ENCODE peak calls at places on chromosomes 13 and 19, in nine cellular contexts. W is H1, R is fibroblast of mammary gland, U is mucosa of descending colon, E is OCI-LY7, M is lung, Z is Peyer's patch, I is Caco-2, K is breast epithelium. Y is an unnamed sample.

GRCh38 chr13:113723400-113724015 is 35.5 kb upstream of the TMEM255B start:
- DNase-seq in K (no peak), I (no peak), U (no peak), W (no peak), M (no peak), Z (no peak), E (no peak), R (no peak), Y (no peak)

GRCh38 chr19:11092181-11092538 is 2.9 kb downstream of the LDLR start:
- DNase-seq in E (no peak), K (no peak), R (peak; percentile 67), M (no peak), Z (no peak), I (no peak), W (no peak), U (peak; percentile 30), Y (peak; percentile 75)

GRCh38 chr19:45263013-45263412 is 11.9 kb downstream of the MARK4 start:
- DNase-seq in I (no peak), E (no peak), W (no peak), M (no peak), R (no peak), K (no peak), Z (no peak), U (no peak), Y (no peak)

GRCh38 chr19:15992014-15992413 is 43.2 kb downstream of the OR10H4 start:
- DNase-seq in U (no peak), Z (no peak), E (no peak), M (no peak), K (no peak), R (no peak), I (no peak), W (no peak), Y (no peak)

GRCh38 chr13:77985866-77986636 is 67.4 kb upstream of the EDNRB start:
- DNase-seq in I (no peak), K (no peak), W (no peak), E (no peak), Z (no peak), U (no peak), M (no peak), R (no peak), Y (no peak)

GRCh38 chr19:45508931-45509691 is 1.8 kb downstream of the VASP start:
- DNase-seq in E (peak; percentile 75), W (no peak), M (peak; percentile 79), U (peak; percentile 79), R (peak; percentile 48), I (no peak), Z (peak; percentile 80), K (peak; percentile 83), Y (peak; percentile 70)

GRCh38 chr19:799076-799881 is 2.0 kb downstream of the PTBP1 start:
- DNase-seq in E (peak; percentile 33), M (no peak), R (peak; percentile 53), K (no peak), W (no peak), Z (no peak), I (no peak), U (no peak), Y (peak; percentile 67)

GRCh38 chr13:113650731-113651148 is 7.3 kb downstream of the ATP4B start:
- DNase-seq in U (no peak), W (no peak), I (peak; percentile 25), E (no peak), K (no peak), M (no peak), Z (no peak), R (no peak), Y (no peak)

GRCh38 chr13:101875091-101875490 is 422.6 kb downstream of the ITGBL1 start:
- DNase-seq in Z (no peak), M (no peak), I (no peak), U (no peak), R (no peak), K (no peak), E (no peak), W (no peak), Y (no peak)

GRCh38 chr13:31894931-31895330 is 136.6 kb upstream of the FRY start:
- DNase-seq in W (no peak), I (no peak), U (no peak), Z (no peak), R (no peak), M (no peak), K (no peak), E (no peak), Y (no peak)

GRCh38 chr13:19070398-19070735 is 111.3 kb downstream of the TUBA3C start:
- DNase-seq in W (no peak), Z (no peak), K (peak; percentile 6), E (no peak), I (no peak), M (no peak), U (no peak), R (no peak), Y (no peak)

GRCh38 chr19:12757544-12758274 is 6.1 kb downstream of the BEST2 start:
- DNase-seq in E (peak; percentile 35), K (no peak), R (peak; percentile 68), U (peak; percentile 76), I (peak; percentile 59), Z (peak; percentile 41), M (peak; percentile 51), W (peak; percentile 83), Y (peak; percentile 79)

GRCh38 chr13:21478881-21479808 is 20.0 kb upstream of the ZDHHC20 start:
- DNase-seq in R (peak; percentile 82), K (no peak), W (no peak), Z (no peak), M (peak; percentile 50), U (peak; percentile 86), E (peak; percentile 79), I (no peak), Y (peak; percentile 88)

GRCh38 chr13:51638497-51638871 is 54.2 kb downstream of the WDFY2 start:
- DNase-seq in K (no peak), M (no peak), Z (no peak), R (peak; percentile 43), I (no peak), U (no peak), E (no peak), W (no peak), Y (no peak)

GRCh38 chr13:74087304-74087703 is 46.9 kb downstream of the KLF12 start:
- DNase-seq in R (no peak), W (no peak), Z (no peak), M (no peak), I (no peak), K (no peak), U (no peak), E (no peak), Y (no peak)

GRCh38 chr13:95921485-95921884 is 131.7 kb downstream of the UGGT2 start:
- DNase-seq in E (no peak), U (no peak), M (no peak), Z (no peak), W (no peak), I (no peak), R (peak; percentile 6), K (no peak), Y (peak; percentile 17)

GRCh38 chr19:5048091-5048726 is 79.3 kb downstream of the KDM4B start:
- DNase-seq in E (peak; percentile 46), K (peak; percentile 76), Z (peak; percentile 42), U (peak; percentile 88), R (peak; percentile 75), W (peak; percentile 65), I (peak; percentile 81), M (peak; percentile 67), Y (peak; percentile 82)
- H3K4me3 ChIP-seq in E (no peak overlapping the region), K (peak overlapping the region; percentile 11), Z (no peak overlapping the region), U (no peak overlapping the region), R (peak overlapping the region; percentile 3), W (no peak overlapping the region), I (no peak overlapping the region), M (no peak overlapping the region), Y (no peak overlapping the region)

DNA sequence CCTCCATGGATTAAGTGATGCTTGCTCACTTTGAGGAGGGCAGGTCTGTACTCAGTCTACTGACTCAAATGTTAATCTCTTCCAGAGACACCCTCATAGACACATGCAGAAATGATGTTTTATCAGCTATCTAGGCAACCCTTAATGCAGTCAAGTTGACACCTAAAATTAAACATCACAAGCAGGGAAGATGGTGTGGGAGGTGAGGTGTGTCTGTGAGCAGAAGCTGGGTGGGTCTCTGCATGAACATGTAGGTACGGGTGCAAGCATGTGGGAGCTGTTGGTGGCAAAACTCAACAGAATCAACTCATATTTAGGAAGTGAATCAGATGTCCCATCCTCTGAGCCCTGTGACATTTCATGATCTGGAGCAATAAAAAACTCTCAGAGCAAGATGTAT is 249.2 kb upstream of the SGCG start:
- DNase-seq in R (no peak), Z (no peak), U (no peak), W (no peak), K (no peak), M (no peak), I (no peak), E (no peak), Y (no peak)
- H3K4me3 ChIP-seq in R (no peak overlapping the region), Z (no peak overlapping the region), U (no peak overlapping the region), W (no peak overlapping the region), K (no peak overlapping the region), M (no peak overlapping the region), I (no peak overlapping the region), E (no peak overlapping the region), Y (no peak overlapping the region)

DNA sequence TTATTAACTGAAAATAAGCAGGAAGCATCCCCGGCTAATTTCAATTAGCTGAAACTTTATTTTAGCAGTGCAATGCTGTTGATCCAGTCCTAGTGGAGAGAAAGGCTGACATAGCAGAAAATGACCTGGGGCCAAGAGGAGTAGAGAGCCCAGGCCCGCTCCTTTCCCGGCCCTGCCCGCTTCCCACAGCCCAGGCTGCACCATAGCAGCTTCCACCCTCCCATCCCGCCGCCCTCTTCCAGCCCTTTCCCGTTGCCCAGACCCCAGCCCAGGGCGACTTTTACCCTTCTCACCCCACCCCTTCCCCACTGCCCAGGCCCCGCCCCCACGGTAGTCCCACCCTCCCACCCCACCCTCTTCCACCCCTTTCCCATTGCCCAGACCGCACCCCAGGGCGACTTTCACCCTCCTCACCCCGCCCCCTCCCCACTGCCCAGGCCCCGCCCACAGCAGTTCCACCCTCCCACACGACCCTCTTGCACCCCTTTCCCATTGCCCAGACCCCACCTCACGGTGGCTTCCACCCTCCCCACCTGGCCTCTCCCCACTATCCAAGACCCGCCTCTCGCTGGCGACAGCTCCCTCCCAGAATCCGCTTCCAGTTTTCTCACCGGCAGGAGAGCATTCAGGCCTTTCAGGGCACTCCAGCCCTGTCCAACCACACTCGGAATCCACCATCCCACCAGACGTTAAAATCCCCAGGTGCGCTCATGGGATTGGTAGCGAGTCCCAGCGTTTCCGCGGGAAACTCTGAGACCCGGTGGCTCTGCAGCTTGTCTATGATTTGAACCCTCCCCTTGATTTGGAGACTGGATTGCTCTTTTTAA is 8.3 kb downstream of the ZNF160 start:
- DNase-seq in I (no peak), K (no peak), R (no peak), U (no peak), Z (no peak), E (no peak), M (no peak), W (peak; percentile 61), Y (no peak)
- H3K4me3 ChIP-seq in I (no peak overlapping the region), K (no peak overlapping the region), R (no peak overlapping the region), U (no peak overlapping the region), Z (no peak overlapping the region), E (no peak overlapping the region), M (no peak overlapping the region), W (peak overlapping the region; percentile 34), Y (no peak overlapping the region)

GRCh38 chr13:72726721-72727416 is 560 bp downstream of the MZT1 start:
- DNase-seq in U (peak; percentile 54), E (peak; percentile 70), M (peak; percentile 49), K (no peak), Z (peak; percentile 43), R (peak; percentile 17), W (no peak), I (peak; percentile 58), Y (peak; percentile 23)

GRCh38 chr13:72728290-72728605 is 525 bp downstream of the BORA start:
- DNase-seq in M (no peak), I (no peak), R (no peak), U (no peak), K (no peak), W (no peak), E (no peak), Z (no peak), Y (no peak)

GRCh38 chr13:72727417-72728289 is at the start of the genes BORA and MZT1:
- DNase-seq in R (peak; percentile 97), W (peak; percentile 88), K (peak; percentile 91), M (peak; percentile 96), Z (peak; percentile 92), I (peak; percentile 98), U (peak; percentile 96), E (peak; percentile 97), Y (peak; percentile 99)
- H3K4me3 ChIP-seq in R (peak within 1 kb of the TSS; percentile 98), W (peak within 1 kb of the TSS; percentile 69), K (peak within 1 kb of the TSS; percentile 87), M (peak within 1 kb of the TSS; percentile 93), Z (peak within 1 kb of the TSS; percentile 92), I (peak within 1 kb of the TSS; percentile 100), U (peak within 1 kb of the TSS; percentile 71), E (peak within 1 kb of the TSS; percentile 100), Y (peak within 1 kb of the TSS; percentile 92)